ENCODE peak calls at places on chromosomes 12 and 14, in seven cellular contexts. V is cardiac muscle cell; Q is CD8-positive, alpha-beta memory T cell; A is tibial artery; M is neuronal stem cell; U is stomach; L is foreskin keratinocyte. X is an unnamed sample.
A peak's percentile ranks its signal among the peaks of the same experiment; 100 is the strongest.

GRCh38 chr12:14564336-14564959 is 3.2 kb downstream of the PLBD1 start:
- DNase-seq in V (no peak), U (no peak), Q (no peak), A (no peak), M (no peak), L (peak; percentile 45), X (no peak)

GRCh38 chr12:56398324-56398723 is 35.7 kb upstream of the APOF start:
- DNase-seq in Q (no peak), L (no peak), U (no peak), M (no peak), A (no peak), V (no peak), X (no peak)

GRCh38 chr14:104583424-104584114 is 4.0 kb downstream of the C14orf180 start:
- DNase-seq in U (no peak), M (no peak), A (no peak), Q (no peak), V (no peak), L (no peak), X (no peak)

GRCh38 chr14:64771161-64771560 is 66.9 kb downstream of the PLEKHG3 start:
- DNase-seq in L (no peak), Q (peak; percentile 6), V (no peak), A (no peak), U (no peak), M (no peak), X (no peak)

GRCh38 chr12:2678416-2678815 is 116.4 kb upstream of the FKBP4 start:
- DNase-seq in Q (no peak), A (no peak), L (no peak), M (no peak), V (no peak), U (no peak), X (no peak)

GRCh38 chr12:66693901-66694513 is 15.1 kb upstream of the GRIP1 start:
- DNase-seq in M (peak; percentile 39), A (no peak), V (peak; percentile 77), L (peak; percentile 60), Q (no peak), U (no peak), X (peak; percentile 60)

GRCh38 chr14:51650721-51651387 is 856 bp upstream of the FRMD6 start:
- DNase-seq in V (peak; percentile 24), M (peak; percentile 37), A (peak; percentile 70), U (no peak), Q (no peak), L (no peak), X (no peak)

GRCh38 chr14:68547305-68548193 is 245.3 kb downstream of the ZFP36L1 start:
- DNase-seq in Q (no peak), M (no peak), U (peak; percentile 41), L (peak; percentile 100), A (peak; percentile 95), V (no peak), X (peak; percentile 20)

GRCh38 chr12:46492471-46493351 is 120.1 kb upstream of the SLC38A2 start:
- DNase-seq in V (no peak), M (no peak), U (no peak), Q (no peak), L (peak; percentile 96), A (no peak), X (peak; percentile 5)

GRCh38 chr12:93740721-93741120 is 63.5 kb downstream of the CRADD start:
- DNase-seq in A (no peak), V (no peak), U (no peak), L (no peak), M (no peak), Q (no peak), X (peak; percentile 40)

GRCh38 chr14:64731141-64731581 is 26.9 kb downstream of the PLEKHG3 start:
- DNase-seq in L (no peak), M (no peak), U (no peak), V (no peak), A (peak; percentile 49), Q (no peak), X (no peak)

GRCh38 chr14:74500417-74501134 is 7.0 kb downstream of the ISCA2 start:
- DNase-seq in L (no peak), U (no peak), A (no peak), M (peak; percentile 54), Q (no peak), V (no peak), X (no peak)

GRCh38 chr14:66105819-66106218 is 380.4 kb upstream of the CCDC196 start:
- DNase-seq in V (no peak), Q (no peak), A (no peak), L (peak; percentile 70), U (no peak), M (no peak), X (no peak)

GRCh38 chr14:74412753-74413152 is 13.3 kb downstream of the SYNDIG1L start:
- DNase-seq in Q (no peak), V (no peak), A (no peak), U (no peak), L (no peak), M (no peak), X (no peak)

GRCh38 chr12:99453831-99454538 is 193.6 kb upstream of the GARIN6 start:
- DNase-seq in U (no peak), M (no peak), A (no peak), L (no peak), V (peak; percentile 2), Q (no peak), X (no peak)

GRCh38 chr12:57834086-57834876 is 12.2 kb downstream of the CTDSP2 start:
- DNase-seq in M (no peak), V (no peak), Q (no peak), L (no peak), U (no peak), A (no peak), X (no peak)

GRCh38 chr12:128823216-128823915 is 392 bp downstream of the SLC15A4 start:
- DNase-seq in L (no peak), V (peak; percentile 54), Q (peak; percentile 58), M (no peak), U (no peak), A (no peak), X (peak; percentile 25)

GRCh38 chr14:75431827-75432226 is 4.0 kb downstream of the JDP2 start:
- DNase-seq in A (no peak), M (no peak), V (no peak), Q (no peak), L (no peak), U (no peak), X (no peak)

GRCh38 chr12:15733136-15733535 is 56.1 kb downstream of the EPS8 start:
- DNase-seq in A (no peak), M (no peak), U (no peak), L (no peak), Q (no peak), V (no peak), X (no peak)
- H3K27ac ChIP-seq in A (no peak overlapping the region), M (no peak overlapping the region), U (no peak overlapping the region), L (no peak overlapping the region), Q (no peak overlapping the region), V (no peak overlapping the region), X (no peak overlapping the region)

GRCh38 chr12:49798934-49799333 is 29.3 kb downstream of the NCKAP5L start:
- DNase-seq in L (no peak), A (no peak), V (no peak), M (no peak), U (no peak), Q (no peak), X (no peak)
- H3K27ac ChIP-seq in L (no peak overlapping the region), A (no peak overlapping the region), V (no peak overlapping the region), M (no peak overlapping the region), U (no peak overlapping the region), Q (no peak overlapping the region), X (no peak overlapping the region)

GRCh38 chr14:72699433-72699832 is 194.5 kb downstream of the DPF3 start:
- DNase-seq in A (no peak), U (no peak), V (no peak), L (no peak), Q (no peak), M (no peak), X (no peak)
- H3K27ac ChIP-seq in A (no peak overlapping the region), U (no peak overlapping the region), V (no peak overlapping the region), L (no peak overlapping the region), Q (no peak overlapping the region), M (no peak overlapping the region), X (no peak overlapping the region)

GRCh38 chr12:32894566-32894965 is 2.0 kb downstream of the PKP2 start:
- DNase-seq in A (no peak), M (no peak), U (no peak), L (no peak), Q (no peak), V (peak; percentile 45), X (peak; percentile 58)

GRCh38 chr12:32896438-32897275 is at the start of gene PKP2:
- DNase-seq in V (peak; percentile 91), L (peak; percentile 93), Q (no peak), U (peak; percentile 91), A (no peak), M (peak; percentile 69), X (peak; percentile 95)

GRCh38 chr12:32897688-32898573 is 1.4 kb upstream of the PKP2 start:
- DNase-seq in A (no peak), M (no peak), L (no peak), V (no peak), U (no peak), Q (no peak), X (peak; percentile 68)

GRCh38 chr12:32897276-32897615 is 669 bp upstream of the PKP2 start:
- DNase-seq in V (no peak), M (no peak), Q (no peak), L (no peak), U (no peak), A (no peak), X (no peak)

DNA sequence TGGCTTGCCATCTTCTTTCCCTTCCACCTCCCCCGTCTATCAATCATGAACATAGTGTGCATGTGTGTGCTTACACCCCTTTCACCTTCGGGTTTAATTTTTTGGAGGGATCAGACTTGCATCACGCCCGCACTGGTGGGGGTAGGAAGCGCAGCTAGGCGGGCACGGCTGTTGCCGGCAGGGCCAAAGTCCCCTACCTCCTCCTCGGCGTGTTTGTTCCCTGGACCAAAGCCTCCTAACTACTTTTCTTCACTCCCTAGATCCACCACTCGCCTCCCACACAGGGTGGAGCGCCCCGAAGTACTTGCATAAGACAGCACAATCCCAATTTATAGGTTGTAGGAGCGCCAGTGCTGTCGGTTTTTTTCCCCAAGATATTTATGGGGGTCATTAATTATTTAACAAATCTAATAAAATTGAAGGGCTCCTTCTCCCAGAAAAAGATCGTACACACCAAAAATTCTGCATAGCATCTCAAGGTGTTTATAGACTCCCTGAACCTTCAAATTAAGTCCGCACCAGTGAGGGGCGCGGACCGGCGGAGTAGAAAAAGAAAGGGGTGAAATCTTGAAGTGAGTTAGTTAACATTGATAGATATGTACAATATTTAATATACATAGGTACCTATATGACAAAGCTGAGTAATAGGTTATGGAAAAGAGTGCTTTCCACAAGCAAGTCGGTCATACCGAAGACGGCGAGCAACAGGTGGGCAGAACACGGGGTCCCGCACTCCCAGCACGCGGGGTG is 714 bp downstream of the PKP2 start:
- DNase-seq in A (no peak), M (no peak), Q (no peak), U (peak; percentile 47), V (no peak), L (no peak), X (peak; percentile 82)
- H3K27ac ChIP-seq in A (no peak overlapping the region), M (no peak overlapping the region), Q (no peak overlapping the region), U (peak overlapping the region; percentile 94), V (peak overlapping the region; percentile 92), L (peak overlapping the region; percentile 44), X (peak overlapping the region; percentile 97)

DNA sequence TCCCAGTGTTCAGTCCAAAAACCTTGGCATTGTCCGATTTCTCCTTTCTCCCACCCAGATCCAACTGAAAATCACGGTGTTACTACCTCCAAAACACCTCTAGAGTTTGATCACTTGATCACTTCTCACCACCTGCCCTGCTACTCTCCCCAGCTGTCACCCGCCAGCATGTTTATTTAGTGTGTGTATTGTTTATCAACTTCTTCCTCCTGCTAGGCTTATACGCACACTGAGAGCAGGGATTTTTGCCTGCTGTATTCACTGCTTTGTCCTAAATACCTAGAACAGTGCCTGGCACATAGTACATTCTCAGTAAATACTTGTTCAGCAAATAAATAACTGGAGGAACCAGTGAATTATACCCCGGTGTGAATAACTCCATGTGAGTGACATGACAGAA is 5.0 kb downstream of the BDKRB1 start:
- DNase-seq in Q (no peak), U (no peak), A (no peak), V (no peak), M (no peak), L (no peak), X (peak; percentile 48)
- H3K27ac ChIP-seq in Q (no peak overlapping the region), U (no peak overlapping the region), A (no peak overlapping the region), V (no peak overlapping the region), M (no peak overlapping the region), L (no peak overlapping the region), X (no peak overlapping the region)

X was measured in small intestine.